ENCODE peak calls at places on chromosomes 6 and 20, in four cellular contexts. C, Q, B and K are unnamed samples.

GRCh38 chr20:24676353-24676977 is 207.0 kb downstream of the SYNDIG1 start:
- DNase-seq in C (peak), Q (peak), B (no peak), K (no peak)

GRCh38 chr6:11538049-11538798 is 675 bp downstream of the TMEM170B start:
- DNase-seq in C (peak), Q (peak), B (peak), K (peak)

GRCh38 chr20:10654630-10655029 is 19.2 kb downstream of the JAG1 start:
- DNase-seq in C (no peak), Q (no peak), B (no peak), K (no peak)

GRCh38 chr6:169937389-169938261 is 186.2 kb downstream of the ERMARD start:
- DNase-seq in C (no peak), Q (no peak), B (no peak), K (no peak)

GRCh38 chr20:35871311-35871771 is 83.0 kb downstream of the SCAND1 start:
- DNase-seq in C (no peak), Q (no peak), B (no peak), K (no peak)

GRCh38 chr6:17469006-17469972 is 75.9 kb downstream of the CAP2 start:
- DNase-seq in C (no peak), Q (no peak), B (no peak), K (no peak)

GRCh38 chr6:41689171-41690008 is 46.0 kb downstream of the TFEB start:
- DNase-seq in C (peak), Q (peak), B (no peak), K (no peak)

GRCh38 chr6:102407886-102408741 is 1014.6 kb downstream of the GRIK2 start:
- DNase-seq in C (no peak), Q (no peak), B (no peak), K (no peak)

GRCh38 chr20:11080776-11081406 is 407.1 kb upstream of the JAG1 start:
- DNase-seq in C (no peak), Q (no peak), B (no peak), K (no peak)

GRCh38 chr6:154901856-154902552 is 93.1 kb upstream of the TIAM2 start:
- DNase-seq in C (no peak), Q (no peak), B (no peak), K (no peak)

GRCh38 chr6:34602318-34603111 is 46.4 kb upstream of the SPDEF start:
- DNase-seq in C (no peak), Q (no peak), B (no peak), K (no peak)

GRCh38 chr6:133807531-133807930 is 81.4 kb upstream of the TCF21 start:
- DNase-seq in C (no peak), Q (no peak), B (no peak), K (no peak)

GRCh38 chr6:77880501-77880900 is 227.7 kb downstream of the MEI4 start:
- DNase-seq in C (no peak), Q (no peak), B (no peak), K (no peak)

GRCh38 chr20:50953821-50954220 is 4.5 kb downstream of the DPM1 start:
- DNase-seq in C (no peak), Q (no peak), B (no peak), K (no peak)

GRCh38 chr6:40538556-40538955 is 48.6 kb downstream of the LRFN2 start:
- DNase-seq in C (no peak), Q (no peak), B (no peak), K (no peak)

GRCh38 chr6:121885399-121886152 is 450.1 kb downstream of the GJA1 start:
- DNase-seq in C (no peak), Q (no peak), B (no peak), K (no peak)

GRCh38 chr6:136113736-136114173 is 136.4 kb downstream of the MTFR2 start:
- DNase-seq in C (no peak), Q (no peak), B (no peak), K (peak)

GRCh38 chr20:25738198-25738597 is 41.5 kb upstream of the ZNF337 start:
- DNase-seq in C (no peak), Q (no peak), B (no peak), K (no peak)

GRCh38 chr6:161630674-161631073 is 356.8 kb upstream of the AGPAT4 start:
- DNase-seq in C (no peak), Q (no peak), B (no peak), K (no peak)

GRCh38 chr20:29410805-29411457 is 1846.5 kb upstream of the DEFB115 start:
- DNase-seq in C (no peak), Q (no peak), B (no peak), K (no peak)

GRCh38 chr6:153160221-153160620 is 29.1 kb upstream of the RGS17 start:
- DNase-seq in C (no peak), Q (no peak), B (no peak), K (no peak)

GRCh38 chr6:132734694-132735236 is 20.9 kb upstream of the VNN1 start:
- DNase-seq in C (no peak), Q (no peak), B (no peak), K (peak)

GRCh38 chr6:105483492-105483891 is 80.6 kb upstream of the PREP start:
- DNase-seq in C (no peak), Q (no peak), B (no peak), K (no peak)

GRCh38 chr6:147879031-147879430 is 370.5 kb downstream of the SAMD5 start:
- DNase-seq in C (no peak), Q (no peak), B (no peak), K (no peak)

GRCh38 chr6:11912420-11912819 is 99.7 kb upstream of the HIVEP1 start:
- DNase-seq in C (no peak), Q (no peak), B (no peak), K (no peak)

GRCh38 chr20:8601542-8601912 is 467.4 kb upstream of the PLCB4 start:
- DNase-seq in C (no peak), Q (no peak), B (no peak), K (no peak)

GRCh38 chr6:121584591-121585369 is 149.3 kb downstream of the GJA1 start:
- DNase-seq in C (no peak), Q (no peak), B (no peak), K (no peak)

GRCh38 chr6:89483111-89483720 is 50.3 kb downstream of the ANKRD6 start:
- DNase-seq in C (no peak), Q (no peak), B (no peak), K (no peak)

GRCh38 chr6:16324184-16324583 is 85.8 kb downstream of the GMPR start:
- DNase-seq in C (no peak), Q (no peak), B (no peak), K (no peak)

GRCh38 chr6:27505209-27506027 is 32.5 kb upstream of the ZNF184 start:
- DNase-seq in C (peak), Q (peak), B (peak), K (peak)

GRCh38 chr6:32267035-32267434 is 43.2 kb upstream of the NOTCH4 start:
- DNase-seq in C (no peak), Q (no peak), B (no peak), K (no peak)

GRCh38 chr20:15831201-15831600 is 742.0 kb downstream of the KIF16B start:
- DNase-seq in C (no peak), Q (no peak), B (no peak), K (no peak)